ENCODE peak calls at places on chromosome 1, in seven cellular contexts. L, P, R, F, I, W and K are unnamed samples.

GRCh38 chr1:160204526-160205241 is 500 bp upstream of the PEA15 start:
- DNase-seq in I (no peak), W (no peak), L (no peak), P (no peak), F (no peak), R (no peak), K (no peak)

GRCh38 chr1:15020943-15021745 is 132.4 kb upstream of the TMEM51 start:
- DNase-seq in I (peak), L (no peak), F (no peak), R (no peak), W (no peak), P (peak), K (no peak)

GRCh38 chr1:162011337-162012012 is 12.2 kb downstream of the OLFML2B start:
- DNase-seq in L (no peak), W (no peak), F (no peak), P (peak), I (no peak), R (no peak), K (no peak)

GRCh38 chr1:55155522-55155921 is 59.6 kb downstream of the USP24 start:
- DNase-seq in W (no peak), L (peak), P (peak), R (no peak), I (peak), F (no peak), K (no peak)

GRCh38 chr1:243253211-243253926 is 1.7 kb downstream of the CEP170 start:
- DNase-seq in L (no peak), P (no peak), R (no peak), I (peak), F (peak), W (no peak), K (no peak)

GRCh38 chr1:155910621-155911121 is 478 bp downstream of the RIT1 start:
- DNase-seq in I (peak), P (no peak), R (no peak), L (no peak), W (no peak), F (peak), K (no peak)

GRCh38 chr1:198657550-198658064 is 18.8 kb downstream of the PTPRC start:
- DNase-seq in R (no peak), L (no peak), I (peak), P (no peak), W (no peak), F (peak), K (peak)

GRCh38 chr1:224302947-224303346 is 27.0 kb downstream of the NVL start:
- DNase-seq in I (no peak), F (no peak), R (no peak), P (no peak), W (no peak), L (no peak), K (no peak)